ENCODE peak calls at places on chromosomes 7 and 10, in seven cellular contexts. J is GM12878, E is HCT116, W is HepG2, B is K562, X is upper lobe of left lung, Z is Panc1. O is an unnamed sample.

GRCh38 chr10:15172306-15172840 is 3.9 kb upstream of the NMT2 start:
- ATAC-seq in J (no peak), E (no peak), W (no peak), B (no peak), X (no peak), Z (no peak), O (no peak)

GRCh38 chr7:116290740-116291139 is 80.4 kb downstream of the TES start:
- ATAC-seq in J (no peak), E (peak; percentile 50), W (peak; percentile 59), B (no peak), X (no peak), Z (peak; percentile 60), O (no peak)

GRCh38 chr7:155298834-155299538 is 1.3 kb downstream of the INSIG1 start:
- ATAC-seq in J (peak; percentile 85), E (peak; percentile 74), W (peak; percentile 71), B (peak; percentile 75), X (peak; percentile 87), Z (peak; percentile 84), O (peak; percentile 81)

GRCh38 chr10:89184638-89185037 is 22.5 kb downstream of the CH25H start:
- ATAC-seq in J (no peak), E (no peak), W (no peak), B (no peak), X (no peak), Z (no peak), O (no peak)

GRCh38 chr7:85230623-85231022 is 43.8 kb upstream of the SEMA3D start:
- ATAC-seq in J (peak; percentile 30), E (no peak), W (no peak), B (no peak), X (no peak), Z (no peak), O (no peak)

GRCh38 chr10:86169506-86170254 is 196.9 kb downstream of the GRID1 start:
- ATAC-seq in J (no peak), E (no peak), W (no peak), B (no peak), X (no peak), Z (no peak), O (no peak)

GRCh38 chr10:5466451-5466996 is 32.8 kb downstream of the CALML5 start:
- ATAC-seq in J (no peak), E (no peak), W (peak; percentile 83), B (peak; percentile 77), X (peak; percentile 83), Z (peak; percentile 53), O (peak; percentile 55)

GRCh38 chr10:29751232-29751631 is 116.5 kb upstream of the SVIL start:
- ATAC-seq in J (no peak), E (no peak), W (no peak), B (no peak), X (peak; percentile 45), Z (no peak), O (no peak)

GRCh38 chr7:122211362-122211761 is 67.3 kb upstream of the AASS start:
- ATAC-seq in J (no peak), E (no peak), W (no peak), B (no peak), X (no peak), Z (no peak), O (no peak)

GRCh38 chr7:86469680-86470295 is 173.9 kb upstream of the GRM3 start:
- ATAC-seq in J (peak; percentile 96), E (peak; percentile 94), W (peak; percentile 95), B (peak; percentile 91), X (peak; percentile 70), Z (peak; percentile 75), O (no peak)

GRCh38 chr10:13660545-13660920 is 73.8 kb downstream of the PRPF18 start:
- ATAC-seq in J (peak; percentile 39), E (no peak), W (no peak), B (peak; percentile 19), X (peak; percentile 6), Z (no peak), O (no peak)

GRCh38 chr10:71852335-71852937 is 1.4 kb upstream of the PSAP start:
- ATAC-seq in J (no peak), E (no peak), W (no peak), B (no peak), X (peak; percentile 34), Z (no peak), O (no peak)

GRCh38 chr10:77201135-77202111 is 436.2 kb downstream of the KCNMA1 start:
- ATAC-seq in J (no peak), E (no peak), W (no peak), B (no peak), X (no peak), Z (no peak), O (no peak)

GRCh38 chr7:124269774-124270173 is 236.9 kb upstream of the TMEM229A start:
- ATAC-seq in J (no peak), E (no peak), W (no peak), B (no peak), X (no peak), Z (no peak), O (no peak)

GRCh38 chr10:74635655-74636054 is 190.7 kb upstream of the KAT6B start:
- ATAC-seq in J (no peak), E (no peak), W (no peak), B (no peak), X (no peak), Z (no peak), O (no peak)

GRCh38 chr7:2082357-2083038 is 150.2 kb downstream of the MAD1L1 start:
- ATAC-seq in J (no peak), E (no peak), W (no peak), B (no peak), X (peak; percentile 68), Z (peak; percentile 39), O (peak; percentile 9)

GRCh38 chr10:73576178-73576889 is 14.8 kb downstream of the USP54 start:
- ATAC-seq in J (peak; percentile 68), E (no peak), W (no peak), B (no peak), X (peak; percentile 91), Z (no peak), O (peak; percentile 88)

GRCh38 chr10:112792487-112793196 is 157.4 kb upstream of the TCF7L2 start:
- ATAC-seq in J (no peak), E (no peak), W (no peak), B (no peak), X (peak; percentile 79), Z (peak; percentile 80), O (peak; percentile 86)

GRCh38 chr10:112790921-112791320 is 159.1 kb upstream of the TCF7L2 start:
- ATAC-seq in J (no peak), E (no peak), W (no peak), B (no peak), X (no peak), Z (no peak), O (no peak)

GRCh38 chr10:112793197-112793921 is 156.7 kb upstream of the TCF7L2 start:
- ATAC-seq in J (no peak), E (no peak), W (no peak), B (no peak), X (no peak), Z (peak; percentile 78), O (no peak)

GRCh38 chr10:112790030-112790429 is 160.0 kb upstream of the TCF7L2 start:
- ATAC-seq in J (no peak), E (no peak), W (no peak), B (no peak), X (no peak), Z (no peak), O (no peak)

DNA sequence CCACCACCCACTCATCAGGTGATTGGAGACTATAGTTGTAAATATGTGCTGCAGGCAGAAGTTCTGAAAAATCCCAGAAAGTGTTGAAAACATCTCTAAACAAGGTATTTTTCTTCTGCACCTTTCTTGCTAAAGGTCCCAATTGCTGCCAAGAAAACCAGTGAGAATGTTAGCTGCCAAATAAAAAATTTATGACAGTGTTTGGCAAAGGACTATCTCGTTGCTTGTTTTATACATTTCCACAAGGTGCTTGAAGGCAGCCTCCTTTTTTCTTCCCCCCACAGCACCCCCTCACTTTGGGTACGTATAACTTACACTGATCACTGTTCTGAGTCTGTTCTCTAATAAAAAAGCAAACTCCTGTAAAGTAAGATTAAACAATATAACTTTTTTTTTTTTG is 158.6 kb upstream of the TCF7L2 start:
- ATAC-seq in J (no peak), E (no peak), W (no peak), B (no peak), X (no peak), Z (no peak), O (no peak)
- TF ChIP-seq POLR2AphosphoS5 in J (no peak), E (no peak), W (no peak), B (no peak), X (no peak), Z (no peak), O (no peak)

DNA sequence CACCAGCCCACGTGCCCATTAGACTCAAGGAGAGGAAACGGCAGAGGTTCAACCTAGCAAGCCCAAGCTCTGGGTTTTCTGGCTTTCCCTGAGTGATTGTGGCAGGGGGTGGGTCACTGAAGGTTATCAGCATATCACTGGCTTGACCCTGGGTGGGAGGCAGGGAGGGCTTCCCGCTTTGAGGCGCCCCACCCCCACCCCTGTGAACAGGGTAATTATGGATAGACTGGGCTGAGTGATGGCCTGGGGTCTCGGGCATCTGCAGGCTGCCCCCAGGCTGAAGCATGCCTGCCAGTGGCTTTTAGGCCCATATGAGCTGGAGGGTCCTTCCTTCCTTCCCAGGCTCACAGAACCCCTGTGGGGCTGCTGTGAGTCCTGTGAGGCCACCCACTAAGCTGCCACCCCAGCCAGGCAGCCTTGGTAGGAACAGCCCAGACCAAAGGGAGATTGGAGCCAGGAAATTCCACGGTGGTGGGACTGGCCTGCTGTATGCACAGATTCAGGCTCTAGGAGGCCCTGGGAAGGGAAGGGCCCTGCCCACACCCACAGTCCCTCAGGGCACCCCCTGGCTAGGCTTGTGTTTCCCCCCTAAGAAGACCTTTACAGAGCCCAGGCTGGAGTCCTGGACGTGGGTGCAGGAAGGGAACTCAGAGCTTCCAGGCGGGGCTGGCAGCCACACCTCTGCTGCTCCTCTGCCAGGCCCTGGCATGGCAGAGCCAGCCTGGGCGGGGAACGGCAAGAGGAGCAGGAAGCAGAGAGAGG is 33.2 kb downstream of the GPRIN2 start:
- ATAC-seq in J (no peak), E (peak; percentile 69), W (peak; percentile 22), B (no peak), X (peak; percentile 23), Z (peak; percentile 49), O (peak; percentile 8)
- H3K4me3 ChIP-seq in J (no peak overlapping the region), E (peak overlapping the region; percentile 5), W (no peak overlapping the region), B (no peak overlapping the region), X (no peak overlapping the region), Z (no peak overlapping the region), O (no peak overlapping the region)

DNA sequence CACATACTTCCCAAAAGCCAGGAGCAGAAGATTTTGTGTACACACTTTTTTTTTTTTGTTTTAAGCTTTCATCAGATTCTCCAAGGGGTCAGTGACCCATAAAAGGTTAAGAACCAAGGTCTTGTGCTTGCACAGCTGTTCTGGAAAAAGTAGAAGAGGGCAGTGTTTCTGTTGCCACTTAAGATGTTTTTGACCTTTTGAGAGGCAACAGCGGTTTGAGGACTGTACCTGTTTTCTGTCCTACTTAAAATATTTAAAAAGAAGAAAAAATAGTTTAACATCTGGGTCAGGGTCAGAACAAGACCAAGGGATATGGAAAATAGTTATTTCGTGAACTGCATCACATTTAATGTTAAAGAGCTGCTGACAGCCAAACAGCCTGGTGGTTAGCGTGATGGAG is 32.9 kb downstream of the AUTS2 start:
- ATAC-seq in J (peak; percentile 25), E (no peak), W (no peak), B (no peak), X (no peak), Z (no peak), O (no peak)
- TF ChIP-seq CTCF in J (no peak), E (no peak), W (no peak), B (no peak), X (no peak), Z (no peak), O (no peak)

DNA sequence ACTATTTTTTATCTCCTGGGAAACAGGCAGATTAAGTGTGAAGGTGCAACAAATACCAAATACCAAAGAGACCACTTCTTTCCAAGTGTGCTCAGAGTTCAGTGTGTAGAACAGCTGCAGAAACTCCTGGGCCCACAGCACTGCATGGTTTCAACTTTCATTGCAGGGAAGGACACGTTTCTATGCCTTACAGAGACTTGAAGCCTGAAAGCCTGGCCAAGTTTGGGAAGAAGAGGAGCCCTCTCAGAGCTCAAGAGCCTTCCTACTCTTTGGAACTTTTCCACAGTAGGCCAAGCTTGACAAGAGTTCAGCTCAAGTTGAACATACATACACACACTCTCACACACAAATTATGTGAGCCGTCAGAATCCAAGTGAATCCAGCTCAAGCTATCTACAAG is 2.5 kb downstream of the HOXA4 start:
- ATAC-seq in J (no peak), E (no peak), W (no peak), B (no peak), X (no peak), Z (no peak), O (no peak)
- TF ChIP-seq POLR2AphosphoS5 in J (no peak), E (no peak), W (no peak), B (no peak), X (no peak), Z (no peak), O (peak; percentile 20)